ENCODE peak calls at places on chromosomes 3 and 15, in five cellular contexts. K is adrenal gland, W is AG04450, B is lower lobe of right lung, M is NT2/D1. U is an unnamed sample.
A peak's percentile ranks its signal among the peaks of the same experiment; 100 is the strongest.

GRCh38 chr3:74617786-74618185 is 3.3 kb upstream of the CNTN3 start:
- DNase-seq in M (no peak), W (no peak), B (no peak), K (no peak), U (no peak)

GRCh38 chr15:49589030-49589429 is 31.6 kb downstream of the FAM227B start:
- DNase-seq in K (no peak), M (no peak), B (no peak), W (no peak), U (no peak)

GRCh38 chr3:63351159-63352007 is 73.3 kb downstream of the SYNPR start:
- DNase-seq in M (peak; percentile 54), K (no peak), W (peak; percentile 24), B (no peak), U (no peak)

GRCh38 chr3:37891227-37891626 is 29.5 kb downstream of the CTDSPL start:
- DNase-seq in W (no peak), M (no peak), B (no peak), K (no peak), U (no peak)

GRCh38 chr15:101128191-101128590 is 123.7 kb downstream of the CHSY1 start:
- DNase-seq in M (no peak), B (no peak), W (peak; percentile 94), K (no peak), U (no peak)

GRCh38 chr3:195114786-195115597 is 156.0 kb downstream of the XXYLT1 start:
- DNase-seq in W (no peak), K (no peak), M (no peak), B (no peak), U (no peak)

GRCh38 chr15:69061414-69061842 is 46.9 kb downstream of the NOX5 start:
- DNase-seq in M (no peak), W (no peak), B (no peak), K (no peak), U (no peak)

GRCh38 chr15:45715528-45715927 is 80.7 kb downstream of the SQOR start:
- DNase-seq in M (no peak), K (no peak), W (no peak), B (no peak), U (no peak)

GRCh38 chr3:64259646-64260045 is 34.4 kb upstream of the PRICKLE2 start:
- DNase-seq in W (no peak), B (no peak), M (no peak), K (no peak), U (no peak)

GRCh38 chr3:41482134-41482533 is 282.8 kb downstream of the CTNNB1 start:
- DNase-seq in M (peak; percentile 25), W (no peak), B (no peak), K (no peak), U (no peak)

GRCh38 chr3:110349295-110349694 is 722.3 kb upstream of the NECTIN3 start:
- DNase-seq in K (no peak), B (no peak), W (no peak), M (no peak), U (no peak)

DNA sequence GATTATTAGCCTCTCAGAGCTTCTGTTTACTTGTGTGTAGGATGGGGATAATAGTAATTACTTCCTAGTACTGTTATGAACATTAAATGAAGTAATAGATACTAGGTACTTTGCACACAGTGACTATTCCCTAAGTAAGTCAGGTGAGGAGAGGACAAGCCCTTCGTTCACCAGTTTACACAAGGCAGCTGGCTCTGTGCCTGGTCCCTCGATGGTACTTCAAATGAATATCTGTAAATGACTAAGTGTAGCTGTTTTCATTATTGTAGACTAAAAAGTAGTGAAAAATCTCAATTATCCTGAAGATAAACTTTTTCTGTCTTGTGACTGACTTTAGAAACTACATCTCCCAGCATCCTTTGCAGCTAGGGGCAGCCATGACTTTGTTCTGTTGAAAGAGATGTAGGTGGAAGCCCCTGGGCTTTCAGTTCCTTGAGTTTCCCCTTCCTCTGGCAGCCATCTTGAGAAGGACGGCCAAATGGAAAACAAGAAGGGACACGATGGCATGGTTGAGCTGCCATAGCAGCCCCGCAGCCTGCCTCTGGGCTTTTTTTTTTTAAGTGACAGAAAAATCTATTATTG is 11.7 kb upstream of the WNT7A start:
- DNase-seq in K (no peak), W (no peak), M (no peak), B (no peak), U (no peak)
- H3K9me3 ChIP-seq in K (no peaks in the 10 kb centered on the region), W (peaks cover 16% of the 10 kb centered on the region), M (no peaks in the 10 kb centered on the region), B (no peaks in the 10 kb centered on the region), U (no peaks in the 10 kb centered on the region)

GRCh38 chr3:114235431-114235830 is 1.9 kb downstream of the ZNF80 start:
- DNase-seq in M (no peak), K (no peak), W (no peak), B (no peak), U (no peak)
- H3K9me3 ChIP-seq in M (peaks cover 18% of the 10 kb centered on the region), K (no peaks in the 10 kb centered on the region), W (no peaks in the 10 kb centered on the region), B (no peaks in the 10 kb centered on the region), U (no peaks in the 10 kb centered on the region)

GRCh38 chr3:522888-523287 is 326.3 kb downstream of the CHL1 start:
- DNase-seq in M (no peak), K (no peak), B (no peak), W (no peak), U (no peak)
- H3K9me3 ChIP-seq in M (no peaks in the 10 kb centered on the region), K (no peaks in the 10 kb centered on the region), B (no peaks in the 10 kb centered on the region), W (no peaks in the 10 kb centered on the region), U (no peaks in the 10 kb centered on the region)

DNA sequence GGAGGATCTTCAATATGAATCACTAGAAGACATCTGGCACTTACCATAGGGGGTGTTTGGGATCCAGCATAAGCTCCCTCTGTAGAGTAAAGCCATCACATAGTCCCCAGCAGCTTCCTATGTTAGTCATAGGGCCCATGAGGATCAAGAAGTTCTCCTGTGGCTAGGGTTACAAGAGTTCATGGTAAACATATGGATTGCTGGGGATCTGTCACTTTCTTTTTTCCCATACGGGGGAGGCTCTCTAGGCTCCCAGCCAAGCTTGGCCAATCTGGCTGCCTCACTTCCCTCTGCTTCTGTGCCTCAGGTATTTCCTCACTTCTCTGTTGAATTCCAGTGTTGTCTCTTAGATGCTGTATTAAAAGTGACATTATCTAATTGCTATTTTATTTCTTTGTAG is 597.9 kb downstream of the PDCD6IP start:
- DNase-seq in M (no peak), B (peak; percentile 66), K (peak; percentile 23), W (no peak), U (no peak)
- H3K9me3 ChIP-seq in M (no peaks in the 10 kb centered on the region), B (no peaks in the 10 kb centered on the region), K (no peaks in the 10 kb centered on the region), W (peaks cover 10% of the 10 kb centered on the region), U (no peaks in the 10 kb centered on the region)

GRCh38 chr3:134197681-134198261 is 52.9 kb downstream of the RYK start:
- DNase-seq in W (peak; percentile 44), M (peak; percentile 25), K (no peak), B (no peak), U (no peak)

GRCh38 chr3:134198414-134198813 is 52.2 kb downstream of the RYK start:
- DNase-seq in K (no peak), W (no peak), M (no peak), B (no peak), U (no peak)

GRCh38 chr3:134205426-134205825 is 45.2 kb downstream of the RYK start:
- DNase-seq in M (no peak), K (no peak), B (no peak), W (no peak), U (no peak)

GRCh38 chr3:134199240-134199639 is 51.4 kb downstream of the RYK start:
- DNase-seq in B (no peak), W (no peak), M (no peak), K (no peak), U (no peak)

GRCh38 chr3:134201201-134202130 is 49.2 kb downstream of the RYK start:
- DNase-seq in K (no peak), B (no peak), W (peak; percentile 63), M (no peak), U (no peak)
- H3K9me3 ChIP-seq in K (no peaks in the 10 kb centered on the region), B (no peaks in the 10 kb centered on the region), W (no peaks in the 10 kb centered on the region), M (peaks cover 11% of the 10 kb centered on the region), U (no peaks in the 10 kb centered on the region)

GRCh38 chr15:29139540-29140459 is 129.8 kb downstream of the NSMCE3 start:
- DNase-seq in M (peak; percentile 51), W (no peak), K (peak; percentile 43), B (no peak), U (peak; percentile 60)
- H3K9me3 ChIP-seq in M (no peaks in the 10 kb centered on the region), W (no peaks in the 10 kb centered on the region), K (no peaks in the 10 kb centered on the region), B (no peaks in the 10 kb centered on the region), U (no peaks in the 10 kb centered on the region)

GRCh38 chr15:25427861-25428260 is 11.0 kb downstream of the UBE3A start:
- DNase-seq in K (no peak), W (no peak), M (no peak), B (no peak), U (no peak)
- H3K9me3 ChIP-seq in K (no peaks in the 10 kb centered on the region), W (no peaks in the 10 kb centered on the region), M (no peaks in the 10 kb centered on the region), B (no peaks in the 10 kb centered on the region), U (no peaks in the 10 kb centered on the region)

DNA sequence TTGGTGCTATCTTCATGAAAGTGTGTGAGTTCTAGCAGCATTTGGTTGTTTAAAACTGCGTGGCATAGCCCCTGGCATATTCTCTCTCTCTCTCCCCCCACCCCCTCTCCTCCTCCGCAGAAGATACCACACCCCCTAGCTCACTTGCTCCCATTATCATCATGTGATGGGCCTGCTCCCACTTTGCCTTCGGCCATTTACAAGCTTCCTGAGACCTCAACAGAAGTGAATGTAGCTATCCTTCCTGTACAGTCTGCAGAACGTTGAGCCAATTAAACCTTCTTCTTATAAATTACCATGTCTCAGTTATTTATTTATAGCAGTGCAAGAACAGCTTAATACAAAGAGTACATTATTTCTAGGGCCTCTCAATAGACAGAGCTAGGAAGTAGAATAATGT is 1032.5 kb upstream of the CADM2 start:
- DNase-seq in K (no peak), M (no peak), B (no peak), W (no peak), U (no peak)
- H3K9me3 ChIP-seq in K (no peaks in the 10 kb centered on the region), M (peaks cover 37% of the 10 kb centered on the region), B (peaks cover 29% of the 10 kb centered on the region), W (peaks cover 15% of the 10 kb centered on the region), U (no peaks in the 10 kb centered on the region)

GRCh38 chr3:20997183-20997582 is 753.8 kb downstream of the ZNF385D start:
- DNase-seq in K (no peak), B (no peak), M (no peak), W (no peak), U (no peak)
- H3K9me3 ChIP-seq in K (no peaks in the 10 kb centered on the region), B (no peaks in the 10 kb centered on the region), M (no peaks in the 10 kb centered on the region), W (no peaks in the 10 kb centered on the region), U (no peaks in the 10 kb centered on the region)

DNA sequence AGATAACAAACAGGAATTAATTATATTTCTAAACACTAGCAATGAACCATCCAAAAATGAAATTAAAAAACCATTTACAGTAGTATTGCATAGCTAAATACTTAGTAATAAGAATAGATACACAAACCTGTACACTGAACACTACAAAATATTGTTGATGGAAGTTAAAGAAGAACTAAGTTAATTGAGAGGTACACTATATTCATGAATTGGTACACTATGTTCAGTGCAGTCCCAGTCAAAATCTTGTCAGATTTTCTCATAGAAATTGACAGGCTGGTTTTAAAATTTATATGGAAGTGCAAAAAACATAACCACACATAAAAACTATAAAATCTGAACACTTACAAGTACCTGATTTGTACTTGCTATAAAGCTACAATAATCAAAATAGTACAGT is 24.4 kb downstream of the PIK3CA start:
- DNase-seq in B (no peak), M (no peak), W (no peak), K (no peak), U (no peak)
- H3K9me3 ChIP-seq in B (peaks cover 16% of the 10 kb centered on the region), M (peaks cover 17% of the 10 kb centered on the region), W (no peaks in the 10 kb centered on the region), K (peaks cover 16% of the 10 kb centered on the region), U (no peaks in the 10 kb centered on the region)